ENCODE peak calls at places on chromosomes 11 and 22, in five cellular contexts. S is cardiac fibroblast; K is thyroid gland; H is activated CD4-positive, alpha-beta T cell treated with anti-CD3 and anti-CD28 coated beads, Interleukin-2, amount 50 U/mL, for 24 hours; U is stromal cell of bone marrow. B is an unnamed sample.

GRCh38 chr11:125772834-125773505 is 5.7 kb downstream of the PATE2 start:
- DNase-seq in S (peak; percentile 76), K (no peak), H (no peak), U (peak; percentile 34), B (no peak)

GRCh38 chr11:335779-336665 is 15.4 kb upstream of the IFITM3 start:
- DNase-seq in S (no peak), K (no peak), H (no peak), U (no peak), B (no peak)

GRCh38 chr11:87803748-87804147 is 371.5 kb downstream of the RAB38 start:
- DNase-seq in S (no peak), K (no peak), H (no peak), U (no peak), B (no peak)

GRCh38 chr11:86116386-86116726 is 47.5 kb upstream of the PICALM start:
- DNase-seq in S (peak; percentile 89), K (no peak), H (no peak), U (peak; percentile 28), B (peak; percentile 18)

GRCh38 chr22:32932176-32932575 is 126.0 kb downstream of the SYN3 start:
- DNase-seq in S (peak; percentile 11), K (no peak), H (no peak), U (peak; percentile 40), B (no peak)

GRCh38 chr11:73257342-73258103 is 14.6 kb upstream of the P2RY6 start:
- DNase-seq in S (peak; percentile 88), K (peak; percentile 94), H (no peak), U (peak; percentile 98), B (no peak)

GRCh38 chr11:9972917-9973504 is 309.1 kb downstream of the SWAP70 start:
- DNase-seq in S (peak; percentile 81), K (peak; percentile 17), H (no peak), U (peak; percentile 43), B (peak; percentile 46)

GRCh38 chr11:65915821-65916251 is 3.0 kb downstream of the C11orf68 start:
- DNase-seq in S (peak; percentile 99), K (peak; percentile 42), H (no peak), U (peak; percentile 96), B (peak; percentile 75)

GRCh38 chr11:16607675-16608644 is 130.5 kb upstream of the C11orf58 start:
- DNase-seq in S (no peak), K (peak; percentile 88), H (no peak), U (peak; percentile 52), B (peak; percentile 77)

GRCh38 chr11:60971520-60971919 is at the start of gene CD6:
- DNase-seq in S (no peak), K (no peak), H (no peak), U (no peak), B (no peak)

GRCh38 chr11:44338721-44339529 is 29.0 kb upstream of the ALX4 start:
- DNase-seq in S (no peak), K (no peak), H (no peak), U (no peak), B (no peak)

B was measured in body of pancreas.